ENCODE peak calls at places on chromosomes 5 and 9, in seven cellular contexts. H is HepG2, D is HCT116, E is SK-N-SH, M is K562, F is GM12878, O is H1. A is an unnamed sample.

GRCh38 chr5:132389453-132390286 is 20.2 kb downstream of the SLC22A5 start:
- DNase-seq in O (no peak), F (no peak), E (no peak), D (peak), H (no peak), M (peak), A (peak)

GRCh38 chr9:75087279-75087823 is 604 bp downstream of the NMRK1 start:
- DNase-seq in E (no peak), O (no peak), M (no peak), D (no peak), H (peak), F (peak), A (peak)

GRCh38 chr9:935348-935965 is 41.0 kb upstream of the DMRT3 start:
- DNase-seq in E (peak), D (no peak), H (no peak), O (no peak), F (no peak), M (no peak), A (no peak)

GRCh38 chr5:167305591-167306213 is 985.7 kb upstream of the WWC1 start:
- DNase-seq in M (no peak), D (no peak), H (no peak), E (no peak), O (no peak), F (no peak), A (no peak)

GRCh38 chr5:59656351-59657254 is 236.9 kb downstream of the PDE4D start:
- DNase-seq in F (no peak), O (no peak), D (no peak), E (no peak), M (no peak), H (no peak), A (no peak)

GRCh38 chr9:31574006-31574750 is 810.3 kb upstream of the ACO1 start:
- DNase-seq in O (no peak), E (no peak), M (no peak), H (no peak), F (no peak), D (no peak), A (no peak)

GRCh38 chr9:108676344-108676743 is 179.4 kb downstream of the ACTL7B start:
- DNase-seq in O (no peak), E (no peak), M (no peak), H (no peak), F (no peak), D (no peak), A (no peak)

GRCh38 chr5:134240421-134240962 is 14.6 kb upstream of the PPP2CA start:
- DNase-seq in O (no peak), D (no peak), F (no peak), M (no peak), H (peak), E (peak), A (no peak)

GRCh38 chr5:177025139-177025538 is 2.6 kb downstream of the ZNF346 start:
- DNase-seq in E (no peak), D (no peak), F (no peak), M (no peak), H (no peak), O (no peak), A (no peak)

GRCh38 chr5:68368280-68368679 is 152.7 kb downstream of the PIK3R1 start:
- DNase-seq in D (no peak), H (peak), E (no peak), O (no peak), F (no peak), M (no peak), A (no peak)

GRCh38 chr5:109701252-109701651 is 11.5 kb downstream of the MAN2A1 start:
- DNase-seq in D (no peak), O (no peak), F (no peak), H (no peak), M (no peak), E (no peak), A (no peak)

GRCh38 chr5:44546283-44546682 is 157.1 kb upstream of the FGF10 start:
- DNase-seq in O (no peak), F (no peak), H (no peak), M (no peak), D (no peak), E (no peak), A (no peak)
- TF ChIP-seq MAX in O (no peak), F (no peak), H (no peak), M (no peak), D (no peak), E (no peak), A (no peak)

GRCh38 chr9:134212809-134213507 is 48.6 kb upstream of the RNU6ATAC start:
- DNase-seq in F (no peak), H (no peak), E (peak), M (no peak), D (no peak), O (no peak), A (no peak)

GRCh38 chr9:134211811-134212460 is 47.6 kb upstream of the RNU6ATAC start:
- DNase-seq in E (peak), F (no peak), H (no peak), O (no peak), M (no peak), D (no peak), A (no peak)

GRCh38 chr9:134209731-134210311 is 45.5 kb upstream of the RNU6ATAC start:
- DNase-seq in O (no peak), E (peak), D (no peak), H (no peak), F (no peak), M (no peak), A (no peak)

GRCh38 chr9:134210511-134210907 is 46.1 kb upstream of the RNU6ATAC start:
- DNase-seq in F (no peak), E (peak), M (no peak), O (no peak), H (no peak), D (no peak), A (no peak)

GRCh38 chr9:134210908-134211810 is 46.8 kb upstream of the RNU6ATAC start:
- DNase-seq in F (no peak), D (no peak), O (no peak), E (peak), H (no peak), M (no peak), A (no peak)
- H2AFZ ChIP-seq in F (no peak), D (no peak), O (no peak), E (no peak), H (no peak), M (no peak), A (no peak)

GRCh38 chr5:169636477-169637084 is 494 bp upstream of the DOCK2 start:
- DNase-seq in H (no peak), M (no peak), D (no peak), O (no peak), E (no peak), F (no peak), A (no peak)
- H3K9ac ChIP-seq in H (no peak), M (peak), D (no peak), O (no peak), E (no peak), F (peak), A (no peak)

GRCh38 chr9:7185612-7186011 is 427.8 kb downstream of the KDM4C start:
- DNase-seq in D (peak), H (peak), M (no peak), F (no peak), E (no peak), O (no peak), A (peak)

GRCh38 chr9:7180247-7180646 is 422.5 kb downstream of the KDM4C start:
- DNase-seq in H (no peak), F (no peak), M (no peak), D (no peak), E (no peak), O (no peak), A (no peak)

GRCh38 chr9:7186175-7186574 is 428.4 kb downstream of the KDM4C start:
- DNase-seq in E (no peak), F (no peak), D (peak), M (peak), H (peak), O (no peak), A (peak)
- TF ChIP-seq MAX in E (no peak), F (no peak), D (no peak), M (no peak), H (no peak), O (no peak), A (no peak)

DNA sequence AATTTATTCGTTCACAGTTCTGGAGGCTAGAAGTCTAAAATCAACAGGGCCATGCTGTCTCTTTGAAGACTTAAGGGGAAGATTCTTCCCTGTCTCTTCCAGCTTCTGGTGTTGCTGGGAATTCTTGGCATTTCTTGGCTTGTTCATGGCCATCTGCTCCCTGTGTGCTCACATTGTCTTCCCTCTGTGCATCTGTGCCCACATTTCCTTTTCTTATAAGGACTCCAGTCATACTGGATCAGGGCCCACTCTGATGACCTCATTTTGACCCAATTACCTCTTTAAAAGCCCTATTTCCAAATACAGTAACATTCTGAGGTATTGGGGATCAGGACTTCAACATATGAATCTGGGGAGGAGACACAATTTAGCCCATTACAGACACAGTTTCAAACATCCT is 220.7 kb downstream of the ESM1 start:
- DNase-seq in F (no peak), H (no peak), O (no peak), D (no peak), E (no peak), M (no peak), A (no peak)
- H2AFZ ChIP-seq in F (no peak), H (no peak), O (no peak), D (no peak), E (no peak), M (no peak), A (no peak)

DNA sequence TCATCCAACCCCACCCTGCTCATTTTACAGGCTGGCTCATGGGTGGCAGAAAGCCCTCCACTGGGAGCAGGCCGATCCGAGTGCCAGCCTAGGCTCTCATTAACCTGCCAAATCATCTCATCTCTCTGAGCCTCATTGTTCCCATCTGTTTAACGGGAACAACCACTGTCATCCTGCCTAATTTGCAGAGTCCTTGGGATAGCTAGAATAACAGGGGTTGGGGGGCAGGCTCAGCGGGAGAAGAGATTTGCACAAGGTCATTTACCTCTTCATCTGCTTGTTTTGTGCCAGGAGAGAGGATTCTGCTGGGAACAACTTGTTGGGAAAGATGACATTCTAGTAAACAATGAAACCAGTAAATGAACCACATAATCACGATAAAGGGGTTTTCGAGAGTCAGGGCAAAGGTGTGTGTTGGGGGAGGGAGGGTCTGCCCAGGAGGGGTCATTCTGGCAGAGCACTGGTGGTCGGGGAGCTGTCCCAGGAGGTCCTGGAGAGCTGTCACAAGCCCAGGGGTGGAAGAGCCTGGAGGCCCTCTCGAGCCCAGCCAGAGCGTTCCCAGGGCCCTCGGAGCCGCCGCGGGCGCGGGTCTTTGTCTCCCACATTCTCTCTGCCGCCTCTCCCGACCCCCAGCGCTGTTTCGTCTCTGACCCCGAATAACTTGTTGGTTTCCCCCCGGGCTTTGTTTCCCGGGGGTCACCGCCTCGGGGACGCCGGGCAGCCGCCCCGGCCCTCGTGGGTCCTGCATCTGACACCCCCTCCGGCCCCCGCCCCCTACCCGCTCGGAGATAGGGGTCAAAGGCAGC is 22.8 kb upstream of the NDST1 start:
- DNase-seq in O (no peak), M (no peak), F (no peak), E (no peak), H (peak), D (no peak), A (no peak)
- H3K9ac ChIP-seq in O (peak), M (peak), F (peak), E (peak), H (peak), D (peak), A (peak)

DNA sequence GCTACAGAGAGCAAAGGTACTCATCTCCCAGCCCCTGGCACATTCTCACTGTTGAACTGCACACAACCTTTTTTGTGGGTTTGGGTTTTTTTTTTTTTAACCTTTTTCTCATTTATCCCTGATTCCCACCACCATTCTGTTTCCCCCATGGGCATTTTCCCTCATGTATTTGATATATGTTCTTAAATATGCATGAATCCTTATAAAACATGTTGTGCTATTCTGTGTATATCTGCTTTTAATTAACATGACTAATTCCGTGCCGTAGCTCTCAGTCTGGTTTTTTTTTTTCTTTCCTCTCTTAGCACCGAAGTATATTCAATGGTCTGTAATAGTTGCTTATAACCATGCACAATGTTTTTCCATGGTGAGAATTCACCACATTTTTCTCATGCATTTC is 204.5 kb downstream of the RGS3 start:
- DNase-seq in M (no peak), H (no peak), E (no peak), O (no peak), F (no peak), D (no peak), A (no peak)
- TF ChIP-seq MAX in M (no peak), H (no peak), E (no peak), O (no peak), F (no peak), D (no peak), A (no peak)

GRCh38 chr5:91381774-91382492 is 1.2 kb downstream of the ARRDC3 start:
- DNase-seq in F (peak), E (peak), H (peak), D (peak), O (no peak), M (peak), A (peak)
- H2AFZ ChIP-seq in F (no peak), E (no peak), H (no peak), D (no peak), O (no peak), M (no peak), A (peak)

DNA sequence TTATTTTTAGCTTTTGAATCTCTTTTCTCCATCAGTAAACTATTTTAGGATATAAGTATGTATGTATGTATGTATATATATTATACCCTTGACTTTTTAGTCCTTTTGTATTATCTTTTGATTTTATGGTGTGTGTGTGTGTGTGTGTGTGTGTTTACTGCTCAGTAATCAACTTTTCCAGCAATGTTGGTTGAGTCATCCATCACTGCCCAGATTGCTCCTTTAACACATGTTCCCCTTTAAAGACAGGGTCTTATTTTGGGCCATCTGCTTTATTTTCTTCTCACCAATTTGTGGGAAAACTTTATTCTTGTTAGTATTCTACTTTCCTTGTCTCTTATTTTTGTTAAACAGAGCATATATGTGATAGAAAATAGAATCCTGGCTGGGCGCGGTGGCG is 28.1 kb downstream of the ANKRD33B start:
- DNase-seq in F (no peak), E (no peak), M (no peak), H (no peak), O (no peak), D (no peak), A (peak)
- H3K9ac ChIP-seq in F (no peak), E (no peak), M (no peak), H (no peak), O (no peak), D (peak), A (no peak)

A was measured in endothelial cell of umbilical vein.